ENCODE peak calls at places on chromosome 10, in four cellular contexts. S, U, R and W are unnamed samples.

GRCh38 chr10:3236644-3237043 is 64.1 kb upstream of the PITRM1 start:
- DNase-seq in S (no peak), U (no peak), R (no peak), W (no peak)

GRCh38 chr10:43057231-43057711 is 19.6 kb upstream of the RET start:
- DNase-seq in S (no peak), U (no peak), R (no peak), W (no peak)

GRCh38 chr10:23422003-23422411 is 16.9 kb upstream of the OTUD1 start:
- DNase-seq in S (no peak), U (no peak), R (no peak), W (no peak)

GRCh38 chr10:114309111-114309651 is 70.1 kb downstream of the VWA2 start:
- DNase-seq in S (no peak), U (no peak), R (peak; percentile 40), W (no peak)

GRCh38 chr10:16828114-16828568 is 10.9 kb upstream of the RSU1 start:
- DNase-seq in S (peak; percentile 87), U (peak; percentile 69), R (peak; percentile 83), W (peak; percentile 78)

GRCh38 chr10:125027889-125028288 is 86.0 kb downstream of the ZRANB1 start:
- DNase-seq in S (no peak), U (no peak), R (no peak), W (no peak)

GRCh38 chr10:120465138-120465537 is 8.1 kb downstream of the PLPP4 start:
- DNase-seq in S (peak; percentile 29), U (no peak), R (no peak), W (no peak)

GRCh38 chr10:49629286-49629915 is 15.6 kb downstream of the CHAT start:
- DNase-seq in S (no peak), U (no peak), R (no peak), W (no peak)

GRCh38 chr10:132977807-132978206 is 35.4 kb upstream of the CFAP46 start:
- DNase-seq in S (peak; percentile 43), U (no peak), R (no peak), W (no peak)

GRCh38 chr10:117439243-117439912 is 64.1 kb upstream of the PDZD8 start:
- DNase-seq in S (no peak), U (no peak), R (peak; percentile 13), W (no peak)

GRCh38 chr10:97325754-97326153 is 6.7 kb downstream of the FRAT1 start:
- DNase-seq in S (peak; percentile 54), U (no peak), R (no peak), W (no peak)

GRCh38 chr10:73878365-73878764 is 4.0 kb upstream of the CAMK2G start:
- DNase-seq in S (no peak), U (no peak), R (no peak), W (no peak)
- H4K5ac ChIP-seq in S (no peak overlapping the region), U (no peak overlapping the region), R (no peak overlapping the region), W (no peak overlapping the region)

GRCh38 chr10:72663971-72664370 is 28.0 kb upstream of the MCU start:
- DNase-seq in S (peak; percentile 7), U (no peak), R (peak; percentile 5), W (no peak)
- H2AK5ac ChIP-seq in S (no peak overlapping the region), U (no peak overlapping the region), R (no peak overlapping the region), W (no peak overlapping the region)

DNA sequence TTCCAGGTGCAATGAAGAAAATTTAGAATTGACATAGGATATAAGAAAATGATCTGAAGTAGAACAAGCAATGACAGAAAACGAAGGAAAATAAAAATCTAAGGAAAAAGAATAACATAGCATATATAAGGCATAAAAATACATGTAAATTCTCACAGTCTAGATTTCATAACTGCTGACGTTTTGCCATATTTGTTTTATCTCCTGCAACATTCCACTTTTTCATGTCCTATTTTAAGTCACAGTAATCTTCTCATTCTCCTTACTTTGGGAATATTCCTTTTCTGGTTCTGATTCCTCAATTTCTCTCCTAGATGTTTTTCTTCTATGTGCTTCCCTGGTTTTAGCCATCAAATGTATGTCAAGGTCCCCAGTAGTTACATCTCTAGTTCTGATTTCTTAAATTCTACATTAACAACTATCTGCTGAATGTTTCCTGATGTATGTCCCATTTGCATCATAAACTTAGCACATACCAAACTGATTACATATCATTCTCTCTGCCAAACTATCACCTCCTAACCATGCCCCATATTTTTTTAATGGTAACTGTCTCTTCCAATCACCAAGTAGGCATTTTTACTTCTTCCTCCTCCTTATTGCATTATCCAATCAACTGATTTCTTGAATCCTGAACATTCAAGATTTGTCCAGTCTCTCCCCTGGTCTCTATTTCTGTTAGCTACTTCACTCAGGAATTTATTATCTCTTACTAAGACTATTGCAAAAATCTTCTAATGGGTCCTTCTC is 171.4 kb downstream of the DNAJC1 start:
- DNase-seq in S (no peak), U (no peak), R (peak; percentile 60), W (no peak)
- H4K5ac ChIP-seq in S (no peak overlapping the region), U (no peak overlapping the region), R (no peak overlapping the region), W (no peak overlapping the region)

GRCh38 chr10:99906470-99906869 is 103.3 kb downstream of the DNMBP start:
- DNase-seq in S (no peak), U (no peak), R (peak; percentile 96), W (no peak)

GRCh38 chr10:99908512-99908911 is 101.2 kb downstream of the DNMBP start:
- DNase-seq in S (no peak), U (no peak), R (peak; percentile 36), W (no peak)

DNA sequence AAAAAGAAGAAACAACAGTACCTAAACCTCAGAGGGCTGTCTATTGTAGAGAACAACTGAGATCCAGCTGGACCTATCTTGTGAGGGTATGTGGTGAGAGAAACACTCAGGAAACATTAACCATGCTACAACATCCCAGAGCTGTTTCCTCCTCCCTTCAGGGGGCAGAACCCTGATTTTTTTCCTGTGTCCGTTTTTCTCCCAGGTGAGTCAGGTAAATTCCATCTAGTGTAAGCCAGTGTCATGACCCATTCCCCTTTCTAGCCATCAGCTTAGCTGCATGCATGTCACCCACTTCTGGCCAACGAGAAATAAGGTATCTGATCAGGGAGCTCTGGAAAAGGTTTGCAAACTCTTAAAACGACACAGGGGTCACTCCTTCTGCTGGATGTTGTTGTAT is 103.8 kb downstream of the DNMBP start:
- DNase-seq in S (no peak), U (no peak), R (no peak), W (no peak)
- H2AK5ac ChIP-seq in S (no peak overlapping the region), U (no peak overlapping the region), R (peak overlapping the region; percentile 47), W (no peak overlapping the region)

DNA sequence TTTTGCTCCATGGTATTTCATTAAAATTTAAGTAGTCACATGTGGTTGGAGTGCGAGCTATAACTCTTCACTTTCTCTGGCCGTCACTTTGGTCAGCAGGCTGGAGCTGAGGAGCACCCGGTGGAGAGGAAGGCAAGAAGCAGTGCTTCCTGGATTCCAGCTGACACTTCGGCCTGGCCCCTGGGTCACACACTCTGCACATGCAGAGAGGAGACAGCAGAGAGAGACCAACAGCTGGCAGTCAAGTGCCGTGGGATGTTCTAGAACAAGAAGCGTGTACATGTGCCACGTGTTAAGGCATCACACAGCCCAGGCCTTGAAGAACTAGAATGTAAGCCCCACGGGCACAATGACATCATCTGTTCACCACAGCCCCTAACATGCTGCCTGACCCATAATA is 30.1 kb downstream of the PSAP start:
- DNase-seq in S (no peak), U (no peak), R (no peak), W (no peak)
- H4K5ac ChIP-seq in S (no peak overlapping the region), U (no peak overlapping the region), R (no peak overlapping the region), W (no peak overlapping the region)

GRCh38 chr10:58414270-58415041 is 29.2 kb downstream of the TFAM start:
- DNase-seq in S (peak; percentile 55), U (no peak), R (peak; percentile 80), W (no peak)

GRCh38 chr10:58412502-58412961 is 27.3 kb downstream of the TFAM start:
- DNase-seq in S (peak; percentile 80), U (no peak), R (peak; percentile 63), W (peak; percentile 56)

GRCh38 chr10:58409956-58410610 is 24.9 kb downstream of the TFAM start:
- DNase-seq in S (no peak), U (no peak), R (no peak), W (no peak)

DNA sequence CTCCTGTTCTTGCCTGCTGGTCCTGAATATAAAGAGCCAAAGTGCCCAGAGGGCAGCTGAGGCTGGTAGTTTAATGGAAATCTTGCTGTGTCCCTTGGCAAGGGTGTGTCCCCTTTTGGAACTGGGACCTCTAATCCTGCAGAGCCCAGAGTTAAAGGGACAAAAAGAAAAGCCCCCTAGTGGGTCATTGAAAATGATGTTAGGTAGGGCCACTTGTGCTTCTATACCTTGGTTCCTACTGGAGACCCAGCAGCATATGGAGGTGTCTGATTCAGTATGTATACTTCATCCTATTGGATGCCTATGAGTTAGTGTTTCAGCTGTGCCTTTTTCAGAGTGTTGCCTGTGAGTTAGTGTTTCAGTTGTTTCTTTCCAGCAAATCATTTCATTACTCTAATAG is 30.5 kb downstream of the TFAM start:
- DNase-seq in S (peak; percentile 5), U (no peak), R (no peak), W (no peak)
- H2AK5ac ChIP-seq in S (no peak overlapping the region), U (no peak overlapping the region), R (peak overlapping the region; percentile 4), W (no peak overlapping the region)

DNA sequence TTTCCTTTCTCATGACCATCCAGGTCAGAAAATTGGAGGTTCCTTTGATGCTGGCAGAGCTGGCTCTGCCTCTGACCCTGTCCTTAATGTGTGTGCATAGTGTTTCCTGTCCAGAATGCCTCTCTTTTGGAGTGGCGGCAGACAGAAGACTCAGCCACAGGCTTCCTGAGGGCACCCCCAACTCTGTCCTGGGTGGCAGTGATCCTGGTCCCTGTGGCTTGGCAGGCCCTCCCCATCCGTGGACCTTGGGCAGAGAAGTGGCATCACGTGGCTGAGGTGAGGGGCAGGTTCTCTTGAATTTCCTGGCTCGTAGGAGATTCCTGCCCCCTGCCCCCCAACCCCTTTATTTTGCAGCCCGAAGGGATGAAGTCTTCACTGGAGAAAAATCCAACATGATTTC is 133.1 kb downstream of the RGS10 start:
- DNase-seq in S (no peak), U (no peak), R (no peak), W (no peak)
- H4K5ac ChIP-seq in S (no peak overlapping the region), U (no peak overlapping the region), R (peak overlapping the region; percentile 26), W (no peak overlapping the region)

GRCh38 chr10:69632516-69633199 is 2.6 kb downstream of the FAM241B start:
- DNase-seq in S (no peak), U (peak; percentile 3), R (no peak), W (peak; percentile 12)

GRCh38 chr10:69631566-69631965 is 1.5 kb downstream of the FAM241B start:
- DNase-seq in S (no peak), U (peak; percentile 7), R (no peak), W (peak; percentile 20)

GRCh38 chr10:69629519-69629896 is 539 bp upstream of the FAM241B start:
- DNase-seq in S (no peak), U (no peak), R (no peak), W (no peak)

GRCh38 chr10:69629897-69630650 is at the start of gene FAM241B:
- DNase-seq in S (peak; percentile 76), U (peak; percentile 95), R (peak; percentile 5), W (peak; percentile 83)

GRCh38 chr10:69630651-69631400 is 779 bp downstream of the FAM241B start:
- DNase-seq in S (no peak), U (no peak), R (no peak), W (peak; percentile 32)
- H2AK5ac ChIP-seq in S (no peak overlapping the region), U (no peak overlapping the region), R (no peak overlapping the region), W (no peak overlapping the region)